ENCODE peak calls at places on chromosomes 6 and 20, in six cellular contexts. I is HTR-8/SVneo; X is endothelial cell; T is stimulated activated CD4-positive, alpha-beta T cell treated with anti-CD3 and anti-CD28 coated beads, Interleukin-12 subunit alpha, Interleukin-12 subunit beta, amount 100 ng/mL, for 4 hours; E is esophagus muscularis mucosa; R is uterus. L is an unnamed sample.

GRCh38 chr6:40413231-40413755 is 173.9 kb downstream of the LRFN2 start:
- DNase-seq in I (no peak), X (no peak), T (no peak), E (no peak), R (no peak), L (peak)

GRCh38 chr6:100460650-100461204 is 4.0 kb downstream of the SIM1 start:
- DNase-seq in I (peak), X (peak), T (no peak), E (peak), R (no peak), L (peak)

GRCh38 chr6:139250296-139251274 is 41.2 kb downstream of the TXLNB start:
- DNase-seq in I (peak), X (peak), T (peak), E (no peak), R (peak), L (peak)

GRCh38 chr20:32483351-32484220 is 101.5 kb downstream of the NOL4L start:
- DNase-seq in I (peak), X (peak), T (peak), E (no peak), R (peak), L (peak)

GRCh38 chr6:98576811-98577210 is 257.6 kb upstream of the POU3F2 start:
- DNase-seq in I (no peak), X (no peak), T (no peak), E (no peak), R (no peak), L (no peak)

GRCh38 chr6:35161776-35162607 is 20.9 kb upstream of the TCP11 start:
- DNase-seq in I (no peak), X (no peak), T (no peak), E (no peak), R (no peak), L (peak)

GRCh38 chr6:84546427-84546914 is 217.9 kb downstream of the TBX18 start:
- DNase-seq in I (no peak), X (no peak), T (no peak), E (no peak), R (no peak), L (peak)

GRCh38 chr6:33911488-33911887 is 107.7 kb upstream of the MLN start:
- DNase-seq in I (no peak), X (no peak), T (no peak), E (no peak), R (no peak), L (no peak)

GRCh38 chr20:17530716-17531536 is at the start of gene BFSP1:
- DNase-seq in I (peak), X (peak), T (peak), E (no peak), R (peak), L (peak)

GRCh38 chr20:7772376-7772775 is 167.9 kb downstream of the HAO1 start:
- DNase-seq in I (no peak), X (no peak), T (no peak), E (no peak), R (no peak), L (no peak)

GRCh38 chr6:128483472-128484135 is 36.8 kb downstream of the PTPRK start:
- DNase-seq in I (no peak), X (no peak), T (no peak), E (no peak), R (no peak), L (no peak)

GRCh38 chr6:125867483-125867935 is 76.7 kb downstream of the NCOA7 start:
- DNase-seq in I (peak), X (no peak), T (no peak), E (no peak), R (no peak), L (peak)

GRCh38 chr6:62516287-62517152 is 230.5 kb upstream of the KHDRBS2 start:
- DNase-seq in I (no peak), X (no peak), T (no peak), E (no peak), R (no peak), L (no peak)

GRCh38 chr6:170225852-170226417 is 64.9 kb downstream of the DLL1 start:
- DNase-seq in I (no peak), X (no peak), T (no peak), E (no peak), R (no peak), L (no peak)

GRCh38 chr20:41230136-41230535 is 87.4 kb downstream of the ZHX3 start:
- DNase-seq in I (no peak), X (no peak), T (no peak), E (no peak), R (no peak), L (no peak)

GRCh38 chr6:128275030-128275429 is 245.4 kb downstream of the PTPRK start:
- DNase-seq in I (no peak), X (no peak), T (no peak), E (no peak), R (no peak), L (no peak)

GRCh38 chr6:27414300-27414699 is 25.7 kb downstream of the ZNF391 start:
- DNase-seq in I (no peak), X (no peak), T (no peak), E (no peak), R (no peak), L (no peak)

GRCh38 chr20:63186528-63187316 is 29.2 kb downstream of the YTHDF1 start:
- DNase-seq in I (peak), X (no peak), T (no peak), E (no peak), R (no peak), L (no peak)

GRCh38 chr20:3043381-3043780 is at the start of gene GNRH2:
- DNase-seq in I (no peak), X (no peak), T (no peak), E (no peak), R (no peak), L (peak)

GRCh38 chr6:145151624-145152023 is 583.7 kb downstream of the EPM2A start:
- DNase-seq in I (no peak), X (no peak), T (no peak), E (no peak), R (no peak), L (peak)

GRCh38 chr6:33856655-33857054 is 52.9 kb upstream of the MLN start:
- DNase-seq in I (no peak), X (no peak), T (peak), E (no peak), R (no peak), L (no peak)

GRCh38 chr6:4345543-4345942 is 210.2 kb upstream of the ECI2 start:
- DNase-seq in I (no peak), X (no peak), T (no peak), E (peak), R (no peak), L (no peak)

GRCh38 chr6:113586966-113587699 is 270.0 kb upstream of the MARCKS start:
- DNase-seq in I (no peak), X (no peak), T (no peak), E (no peak), R (no peak), L (no peak)

GRCh38 chr6:38193486-38194281 is 374.2 kb downstream of the ZFAND3 start:
- DNase-seq in I (no peak), X (no peak), T (no peak), E (no peak), R (no peak), L (peak)

GRCh38 chr6:108106261-108106660 is 31.7 kb upstream of the OSTM1 start:
- DNase-seq in I (no peak), X (no peak), T (no peak), E (no peak), R (no peak), L (no peak)

GRCh38 chr20:12715371-12715770 is 293.4 kb upstream of the SPTLC3 start:
- DNase-seq in I (no peak), X (no peak), T (no peak), E (no peak), R (no peak), L (no peak)

GRCh38 chr6:130494745-130495144 is 128.9 kb downstream of the TMEM200A start:
- DNase-seq in I (no peak), X (no peak), T (no peak), E (no peak), R (no peak), L (no peak)

GRCh38 chr6:90294989-90295853 is 1.4 kb downstream of the BACH2 start:
- DNase-seq in I (no peak), X (peak), T (peak), E (no peak), R (peak), L (peak)

GRCh38 chr20:62045529-62046277 is 20.0 kb downstream of the TAF4 start:
- DNase-seq in I (no peak), X (no peak), T (no peak), E (no peak), R (no peak), L (no peak)

GRCh38 chr20:4592316-4593148 is 129.2 kb upstream of the PRND start:
- DNase-seq in I (peak), X (peak), T (peak), E (no peak), R (peak), L (peak)

L was measured in left kidney.